ENCODE peak calls at places on chromosome 2, in four cellular contexts. G, I, V and D are unnamed samples.
A peak's percentile ranks its signal among the peaks of the same experiment; 100 is the strongest.

GRCh38 chr2:131055169-131056065 is 37.8 kb downstream of the FAM168B start:
- DNase-seq in I (no peak), V (no peak), G (no peak), D (no peak)

GRCh38 chr2:207091175-207091574 is 74.6 kb downstream of the KLF7 start:
- DNase-seq in V (no peak), G (no peak), I (no peak), D (no peak)

GRCh38 chr2:199148076-199148845 is 309.5 kb downstream of the SATB2 start:
- DNase-seq in V (no peak), G (no peak), I (no peak), D (no peak)

GRCh38 chr2:73089270-73090030 is 17.9 kb upstream of the SFXN5 start:
- DNase-seq in V (no peak), G (peak; percentile 91), I (peak; percentile 93), D (peak; percentile 45)

GRCh38 chr2:164145093-164145987 is 409.5 kb upstream of the FIGN start:
- DNase-seq in I (no peak), G (no peak), V (no peak), D (no peak)

GRCh38 chr2:237695201-237695780 is 67.9 kb downstream of the LRRFIP1 start:
- DNase-seq in V (peak; percentile 57), G (peak; percentile 40), I (no peak), D (no peak)

GRCh38 chr2:135736546-135736945 is 5.1 kb upstream of the UBXN4 start:
- DNase-seq in G (no peak), V (no peak), I (no peak), D (no peak)

GRCh38 chr2:222404126-222404891 is 20.0 kb upstream of the SGPP2 start:
- DNase-seq in I (peak; percentile 85), V (no peak), G (no peak), D (no peak)

GRCh38 chr2:118165595-118165994 is 77.3 kb downstream of the INSIG2 start:
- DNase-seq in V (no peak), G (no peak), I (no peak), D (no peak)

GRCh38 chr2:88307817-88308216 is 137.7 kb downstream of the THNSL2 start:
- DNase-seq in G (peak; percentile 29), I (no peak), V (peak; percentile 74), D (no peak)

GRCh38 chr2:160321025-160321424 is 121.0 kb upstream of the ITGB6 start:
- DNase-seq in I (no peak), G (no peak), V (no peak), D (no peak)

GRCh38 chr2:86292571-86293515 is 44.6 kb downstream of the REEP1 start:
- DNase-seq in I (no peak), G (no peak), V (no peak), D (no peak)

GRCh38 chr2:241772063-241772499 is 4.5 kb upstream of the GAL3ST2 start:
- DNase-seq in G (no peak), V (peak; percentile 77), I (no peak), D (no peak)

GRCh38 chr2:75130171-75130570 is 69.1 kb downstream of the TACR1 start:
- DNase-seq in I (no peak), V (peak; percentile 63), G (no peak), D (no peak)

GRCh38 chr2:112465373-112465772 is 16.6 kb upstream of the TTL start:
- DNase-seq in G (no peak), I (no peak), V (no peak), D (no peak)

GRCh38 chr2:240557808-240558207 is at the start of gene ANKMY1:
- DNase-seq in I (peak; percentile 79), G (peak; percentile 88), V (no peak), D (peak; percentile 70)

GRCh38 chr2:226775032-226775509 is 24.5 kb downstream of the IRS1 start:
- DNase-seq in V (no peak), I (no peak), G (no peak), D (no peak)

GRCh38 chr2:226773291-226773690 is 26.3 kb downstream of the IRS1 start:
- DNase-seq in V (no peak), I (no peak), G (no peak), D (no peak)

GRCh38 chr2:226781471-226781870 is 18.1 kb downstream of the IRS1 start:
- DNase-seq in I (no peak), G (no peak), V (no peak), D (no peak)

GRCh38 chr2:226776104-226776503 is 23.5 kb downstream of the IRS1 start:
- DNase-seq in V (no peak), I (no peak), G (no peak), D (no peak)

GRCh38 chr2:226777611-226778010 is 22.0 kb downstream of the IRS1 start:
- DNase-seq in I (no peak), V (no peak), G (no peak), D (no peak)
- H3K36me3 ChIP-seq in I (no peaks in the 10 kb centered on the region), V (no peaks in the 10 kb centered on the region), G (no peaks in the 10 kb centered on the region), D (no peaks in the 10 kb centered on the region)

DNA sequence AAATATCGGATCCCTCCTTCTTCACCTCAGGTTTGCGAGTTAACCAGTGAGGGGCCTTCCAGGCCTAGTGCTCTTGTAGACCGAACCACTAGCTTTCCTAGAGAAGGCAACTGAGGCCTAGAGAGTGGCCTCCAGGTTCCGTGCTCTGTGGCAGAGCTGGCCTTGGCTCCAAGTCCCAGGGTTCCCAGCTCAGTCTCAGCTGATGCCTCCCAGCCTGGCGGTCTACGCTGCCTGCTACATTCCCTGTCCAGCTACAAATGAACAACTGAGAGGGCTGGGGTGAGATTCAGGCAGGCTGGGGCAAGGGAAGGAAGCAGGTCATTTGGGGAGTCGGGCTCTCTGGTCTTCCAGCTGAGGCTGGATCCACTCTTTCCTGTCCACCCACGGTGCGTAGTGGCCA is 2.3 kb downstream of the STEAP3 start:
- DNase-seq in G (no peak), V (no peak), I (no peak), D (peak; percentile 42)
- H3K4me3 ChIP-seq in G (no peak overlapping the region), V (no peak overlapping the region), I (no peak overlapping the region), D (no peak overlapping the region)

GRCh38 chr2:224479826-224480225 is 77.9 kb upstream of the FAM124B start:
- DNase-seq in G (no peak), V (no peak), I (no peak), D (no peak)
- H3K36me3 ChIP-seq in G (peaks cover 2% of the 10 kb centered on the region), V (peaks cover 52% of the 10 kb centered on the region), I (peaks cover 7% of the 10 kb centered on the region), D (peaks cover 9% of the 10 kb centered on the region)

GRCh38 chr2:104868081-104868806 is 14.3 kb downstream of the POU3F3 start:
- DNase-seq in G (no peak), I (no peak), V (no peak), D (no peak)
- H3K4me3 ChIP-seq in G (no peak overlapping the region), I (no peak overlapping the region), V (no peak overlapping the region), D (no peak overlapping the region)

GRCh38 chr2:105725388-105725787 is 19.3 kb upstream of the NCK2 start:
- DNase-seq in V (no peak), G (no peak), I (no peak), D (no peak)
- H3K36me3 ChIP-seq in V (no peaks in the 10 kb centered on the region), G (no peaks in the 10 kb centered on the region), I (no peaks in the 10 kb centered on the region), D (no peaks in the 10 kb centered on the region)

GRCh38 chr2:212537311-212538155 is 1.1 kb downstream of the ERBB4 start:
- DNase-seq in I (peak; percentile 57), V (no peak), G (peak; percentile 22), D (peak; percentile 54)
- H3K4me3 ChIP-seq in I (peak overlapping the region; percentile 98), V (no peak overlapping the region), G (peak overlapping the region; percentile 75), D (peak overlapping the region; percentile 27)

GRCh38 chr2:3421541-3421940 is 42.0 kb downstream of the TRAPPC12 start:
- DNase-seq in V (no peak), I (no peak), G (no peak), D (peak; percentile 31)
- H3K36me3 ChIP-seq in V (peaks cover 33% of the 10 kb centered on the region), I (peaks cover 10% of the 10 kb centered on the region), G (no peaks in the 10 kb centered on the region), D (peaks cover 14% of the 10 kb centered on the region)